ENCODE peak calls at places on chromosome 1, in ten cellular contexts. One of them, this sample, is unnamed.

GRCh38 chr1:16146888-16147614 is 8.8 kb downstream of the EPHA2 start:
- DNase-seq in stimulated activated CD8-positive, alpha-beta memory T cell treated with anti-CD3 and anti-CD28 coated beads, Interleukin-4, amount 100 ng/mL, for 4 hours: no peak
- DNase-seq in stromal cell of bone marrow: no peak
- DNase-seq in Kasumi-1: no peak
- DNase-seq in NCI-H1092: no peak
- DNase-seq in dermis microvascular lymphatic vessel endothelial cell: no peak
- DNase-seq in AG09309: no peak
- DNase-seq in COR-L47: no peak
- DNase-seq in GM03348: peak; percentile 53
- DNase-seq in activated CD8-positive, alpha-beta T cell treated with anti-CD3 and anti-CD28 coated beads for 36 hours: no peak
- DNase-seq in this sample: peak; percentile 31

GRCh38 chr1:5751171-5751556 is 241.1 kb downstream of the NPHP4 start:
- DNase-seq in Kasumi-1: no peak
- DNase-seq in NCI-H1092: no peak
- DNase-seq in activated CD8-positive, alpha-beta T cell treated with anti-CD3 and anti-CD28 coated beads for 36 hours: no peak
- DNase-seq in stimulated activated CD8-positive, alpha-beta memory T cell treated with anti-CD3 and anti-CD28 coated beads, Interleukin-4, amount 100 ng/mL, for 4 hours: no peak
- DNase-seq in stromal cell of bone marrow: no peak
- DNase-seq in AG09309: no peak
- DNase-seq in dermis microvascular lymphatic vessel endothelial cell: no peak
- DNase-seq in GM03348: no peak
- DNase-seq in COR-L47: no peak
- DNase-seq in this sample: no peak

GRCh38 chr1:104780470-104781078 is 1030.9 kb downstream of the AMY1C start:
- DNase-seq in stimulated activated CD8-positive, alpha-beta memory T cell treated with anti-CD3 and anti-CD28 coated beads, Interleukin-4, amount 100 ng/mL, for 4 hours: no peak
- DNase-seq in AG09309: no peak
- DNase-seq in stromal cell of bone marrow: no peak
- DNase-seq in COR-L47: peak; percentile 52
- DNase-seq in dermis microvascular lymphatic vessel endothelial cell: no peak
- DNase-seq in Kasumi-1: peak; percentile 81
- DNase-seq in GM03348: peak; percentile 47
- DNase-seq in activated CD8-positive, alpha-beta T cell treated with anti-CD3 and anti-CD28 coated beads for 36 hours: peak; percentile 4
- DNase-seq in NCI-H1092: no peak
- DNase-seq in this sample: peak; percentile 44

GRCh38 chr1:53553734-53554509 is 94.7 kb downstream of the DMRTB1 start:
- DNase-seq in GM03348: no peak
- DNase-seq in NCI-H1092: no peak
- DNase-seq in AG09309: no peak
- DNase-seq in Kasumi-1: no peak
- DNase-seq in dermis microvascular lymphatic vessel endothelial cell: no peak
- DNase-seq in activated CD8-positive, alpha-beta T cell treated with anti-CD3 and anti-CD28 coated beads for 36 hours: peak; percentile 50
- DNase-seq in stimulated activated CD8-positive, alpha-beta memory T cell treated with anti-CD3 and anti-CD28 coated beads, Interleukin-4, amount 100 ng/mL, for 4 hours: no peak
- DNase-seq in stromal cell of bone marrow: no peak
- DNase-seq in COR-L47: no peak
- DNase-seq in this sample: no peak

GRCh38 chr1:39158330-39159086 is 46.0 kb upstream of the MACF1 start:
- DNase-seq in Kasumi-1: no peak
- DNase-seq in activated CD8-positive, alpha-beta T cell treated with anti-CD3 and anti-CD28 coated beads for 36 hours: peak; percentile 8
- DNase-seq in NCI-H1092: peak; percentile 36
- DNase-seq in stimulated activated CD8-positive, alpha-beta memory T cell treated with anti-CD3 and anti-CD28 coated beads, Interleukin-4, amount 100 ng/mL, for 4 hours: no peak
- DNase-seq in GM03348: no peak
- DNase-seq in AG09309: no peak
- DNase-seq in COR-L47: no peak
- DNase-seq in stromal cell of bone marrow: no peak
- DNase-seq in dermis microvascular lymphatic vessel endothelial cell: no peak
- DNase-seq in this sample: no peak

GRCh38 chr1:56977910-56978309 is 12.1 kb upstream of the C8B start:
- DNase-seq in Kasumi-1: no peak
- DNase-seq in dermis microvascular lymphatic vessel endothelial cell: no peak
- DNase-seq in NCI-H1092: no peak
- DNase-seq in stimulated activated CD8-positive, alpha-beta memory T cell treated with anti-CD3 and anti-CD28 coated beads, Interleukin-4, amount 100 ng/mL, for 4 hours: no peak
- DNase-seq in COR-L47: no peak
- DNase-seq in GM03348: no peak
- DNase-seq in AG09309: no peak
- DNase-seq in stromal cell of bone marrow: no peak
- DNase-seq in activated CD8-positive, alpha-beta T cell treated with anti-CD3 and anti-CD28 coated beads for 36 hours: no peak
- DNase-seq in this sample: no peak

GRCh38 chr1:93123141-93123783 is 44.2 kb downstream of the MTF2 start:
- DNase-seq in AG09309: no peak
- DNase-seq in activated CD8-positive, alpha-beta T cell treated with anti-CD3 and anti-CD28 coated beads for 36 hours: no peak
- DNase-seq in Kasumi-1: no peak
- DNase-seq in COR-L47: no peak
- DNase-seq in NCI-H1092: no peak
- DNase-seq in dermis microvascular lymphatic vessel endothelial cell: no peak
- DNase-seq in GM03348: no peak
- DNase-seq in stimulated activated CD8-positive, alpha-beta memory T cell treated with anti-CD3 and anti-CD28 coated beads, Interleukin-4, amount 100 ng/mL, for 4 hours: no peak
- DNase-seq in stromal cell of bone marrow: no peak
- DNase-seq in this sample: no peak

GRCh38 chr1:231240531-231240882 is 505 bp upstream of the GNPAT start:
- DNase-seq in stimulated activated CD8-positive, alpha-beta memory T cell treated with anti-CD3 and anti-CD28 coated beads, Interleukin-4, amount 100 ng/mL, for 4 hours: no peak
- DNase-seq in dermis microvascular lymphatic vessel endothelial cell: no peak
- DNase-seq in NCI-H1092: no peak
- DNase-seq in stromal cell of bone marrow: no peak
- DNase-seq in activated CD8-positive, alpha-beta T cell treated with anti-CD3 and anti-CD28 coated beads for 36 hours: no peak
- DNase-seq in GM03348: peak; percentile 17
- DNase-seq in Kasumi-1: peak; percentile 27
- DNase-seq in AG09309: no peak
- DNase-seq in COR-L47: no peak
- DNase-seq in this sample: no peak

This sample was measured in SW 1271.